ENCODE peak calls at places on chromosomes 11 and 22, in four cellular contexts. X is IMR-90, E is lower lobe of right lung, L is brain microvascular endothelial cell. C is an unnamed sample.

GRCh38 chr11:72378704-72379383 is 55.5 kb downstream of the CLPB start:
- DNase-seq in E (peak), X (peak), L (no peak), C (peak)

GRCh38 chr11:14041040-14041439 is 78.5 kb downstream of the SPON1 start:
- DNase-seq in E (no peak), X (peak), L (no peak), C (no peak)

GRCh38 chr11:109734602-109735001 is 312.6 kb downstream of the C11orf87 start:
- DNase-seq in E (no peak), X (peak), L (no peak), C (no peak)

GRCh38 chr22:49119551-49119952 is 708.1 kb downstream of the BRD1 start:
- DNase-seq in E (no peak), L (no peak), X (no peak), C (no peak)

GRCh38 chr22:19109198-19110063 is 12.8 kb downstream of the DGCR2 start:
- DNase-seq in L (no peak), X (peak), E (no peak), C (peak)

GRCh38 chr11:69456712-69457111 is 24.8 kb upstream of the LINC01488 start:
- DNase-seq in E (peak), L (no peak), X (no peak), C (no peak)

GRCh38 chr22:43446881-43447280 is 35.1 kb downstream of the MPPED1 start:
- DNase-seq in L (no peak), E (no peak), X (no peak), C (no peak)

GRCh38 chr11:134386945-134387344 is 25.1 kb downstream of the B3GAT1 start:
- DNase-seq in E (no peak), L (no peak), X (no peak), C (no peak)

GRCh38 chr22:42651134-42651533 is 1.9 kb upstream of the CYB5R3 start:
- DNase-seq in L (no peak), X (peak), E (no peak), C (peak)

GRCh38 chr11:36131719-36132349 is 157.4 kb downstream of the COMMD9 start:
- DNase-seq in X (peak), E (no peak), L (peak), C (peak)

GRCh38 chr11:118660646-118661424 is 18.6 kb downstream of the TREH start:
- DNase-seq in E (no peak), X (no peak), L (no peak), C (no peak)

GRCh38 chr11:121321614-121322243 is 29.2 kb downstream of the SC5D start:
- DNase-seq in L (no peak), X (peak), E (no peak), C (peak)

GRCh38 chr22:30665786-30666185 is 1.9 kb downstream of the DUSP18 start:
- DNase-seq in X (no peak), L (no peak), E (no peak), C (no peak)

GRCh38 chr11:76266269-76266668 is 60.0 kb upstream of the WNT11 start:
- DNase-seq in L (peak), E (no peak), X (peak), C (peak)

GRCh38 chr22:49008682-49009235 is 818.9 kb downstream of the BRD1 start:
- DNase-seq in X (no peak), E (no peak), L (no peak), C (no peak)

GRCh38 chr11:8019671-8020597 is 32.8 kb downstream of the EIF3F start:
- DNase-seq in L (no peak), E (no peak), X (peak), C (peak)

GRCh38 chr11:134074346-134074745 is 5.5 kb downstream of the JAM3 start:
- DNase-seq in X (no peak), L (peak), E (no peak), C (no peak)

GRCh38 chr11:62909107-62909894 is 11.9 kb downstream of the CHRM1 start:
- DNase-seq in E (peak), X (peak), L (peak), C (peak)

GRCh38 chr11:8098361-8098760 is 17.4 kb downstream of the TUB start:
- DNase-seq in E (no peak), L (peak), X (peak), C (no peak)

GRCh38 chr11:72229925-72230763 is 5.6 kb downstream of the INPPL1 start:
- DNase-seq in E (no peak), L (no peak), X (no peak), C (no peak)

GRCh38 chr11:105447936-105448702 is 161.8 kb upstream of the GRIA4 start:
- DNase-seq in E (no peak), L (no peak), X (no peak), C (no peak)

GRCh38 chr11:69414773-69415187 is 66.7 kb upstream of the LINC01488 start:
- DNase-seq in X (no peak), L (no peak), E (no peak), C (no peak)

GRCh38 chr11:69634590-69634989 is 6.4 kb upstream of the CCND1 start:
- DNase-seq in L (no peak), E (no peak), X (no peak), C (no peak)

GRCh38 chr11:85934599-85935169 is 79.5 kb downstream of the CCDC83 start:
- DNase-seq in X (no peak), E (no peak), L (no peak), C (no peak)

GRCh38 chr11:6737872-6738466 is 33.8 kb downstream of the OR2AG2 start:
- DNase-seq in L (peak), E (no peak), X (peak), C (peak)

GRCh38 chr11:28448186-28448585 is 340.0 kb downstream of the METTL15 start:
- DNase-seq in X (peak), E (no peak), L (peak), C (peak)

GRCh38 chr11:77467993-77468392 is 5.9 kb downstream of the PAK1 start:
- DNase-seq in E (no peak), X (no peak), L (no peak), C (no peak)

GRCh38 chr22:22959147-22959827 is 71.7 kb downstream of the IGLL5 start:
- DNase-seq in L (peak), E (no peak), X (peak), C (peak)

GRCh38 chr11:16001044-16001568 is 355.2 kb downstream of the SOX6 start:
- DNase-seq in E (no peak), X (no peak), L (no peak), C (no peak)

GRCh38 chr11:16002942-16003341 is 353.4 kb downstream of the SOX6 start:
- DNase-seq in X (no peak), L (no peak), E (no peak), C (no peak)

GRCh38 chr11:16001899-16002426 is 354.4 kb downstream of the SOX6 start:
- DNase-seq in E (peak), L (peak), X (peak), C (peak)

DNA sequence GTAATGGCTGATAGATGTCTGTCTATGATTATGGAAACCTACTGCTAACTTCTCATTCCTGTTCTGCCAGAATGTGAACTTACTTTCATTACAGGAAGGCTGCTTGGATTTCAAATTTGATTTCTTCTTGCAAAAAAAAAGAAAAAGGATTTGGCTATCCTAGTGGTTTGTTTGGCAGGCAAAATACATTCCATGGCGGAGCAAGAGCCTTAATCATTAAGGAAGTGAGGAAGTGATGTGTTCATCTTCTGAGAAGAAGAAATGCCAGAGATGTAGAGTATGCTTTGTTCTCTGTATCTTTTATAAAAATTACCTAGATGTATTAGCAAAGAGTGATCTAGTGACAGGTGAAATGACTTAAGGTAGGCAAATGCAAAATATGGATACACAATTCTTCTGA is 356.3 kb downstream of the SOX6 start:
- DNase-seq in E (no peak), X (peak), L (peak), C (peak)
- TF ChIP-seq CTCF in E (no peak), X (no peak), L (no peak), C (no peak)

GRCh38 chr11:114066046-114066648 is 6.6 kb downstream of the ZBTB16 start:
- DNase-seq in E (no peak), L (no peak), X (no peak), C (no peak)
- H3K4me3 ChIP-seq in E (peak), L (no peak), X (no peak), C (no peak)

DNA sequence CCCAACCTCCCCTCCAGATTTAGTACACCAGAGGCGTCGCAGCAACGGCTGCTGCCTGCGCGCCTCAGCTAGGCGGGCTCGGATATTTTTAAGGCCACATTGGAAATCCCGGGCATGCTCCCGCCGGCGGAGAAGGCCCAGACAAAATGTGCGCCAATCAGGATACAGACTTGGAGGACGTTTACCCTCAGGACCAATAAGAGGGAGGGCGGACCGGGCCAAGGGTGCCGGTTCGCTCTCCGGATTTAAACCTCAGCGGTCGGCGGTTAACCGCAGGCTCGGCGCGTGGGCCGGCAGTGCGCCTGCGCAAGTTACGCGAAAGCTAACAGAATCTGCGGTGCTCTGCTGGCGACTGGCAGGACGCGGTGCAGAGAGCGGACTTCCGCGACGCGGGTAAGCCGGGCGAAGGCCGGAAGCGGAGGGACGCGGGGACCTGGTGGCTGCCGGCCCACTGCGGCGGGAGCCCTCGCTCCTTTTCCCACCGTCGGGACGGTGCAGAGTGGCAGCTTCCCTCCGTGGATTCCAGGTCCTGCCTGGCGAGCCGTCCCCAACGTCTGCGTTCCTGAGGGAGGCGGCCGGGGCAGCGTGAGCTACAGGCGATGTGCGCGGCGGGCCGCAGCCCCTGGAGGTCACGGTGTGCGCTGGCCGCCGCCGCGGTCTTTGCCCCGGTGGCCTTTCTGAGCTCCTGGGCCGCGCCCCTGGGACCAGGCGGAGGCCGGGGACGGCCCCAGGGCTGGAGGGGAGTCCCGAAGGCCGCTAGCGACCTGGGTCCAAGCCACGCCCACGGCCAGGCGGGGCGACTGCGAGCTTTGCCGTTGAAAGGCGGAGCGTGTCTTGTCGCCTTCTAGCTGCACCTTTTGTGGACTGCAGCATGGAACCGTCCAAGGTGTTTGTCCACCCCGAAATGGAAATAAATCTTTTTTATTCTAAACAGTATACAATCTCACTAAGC is at the start of gene HYLS1:
- DNase-seq in E (peak), X (peak), L (peak), C (peak)
- TF ChIP-seq CTCF in E (no peak), X (peak), L (peak), C (peak)

DNA sequence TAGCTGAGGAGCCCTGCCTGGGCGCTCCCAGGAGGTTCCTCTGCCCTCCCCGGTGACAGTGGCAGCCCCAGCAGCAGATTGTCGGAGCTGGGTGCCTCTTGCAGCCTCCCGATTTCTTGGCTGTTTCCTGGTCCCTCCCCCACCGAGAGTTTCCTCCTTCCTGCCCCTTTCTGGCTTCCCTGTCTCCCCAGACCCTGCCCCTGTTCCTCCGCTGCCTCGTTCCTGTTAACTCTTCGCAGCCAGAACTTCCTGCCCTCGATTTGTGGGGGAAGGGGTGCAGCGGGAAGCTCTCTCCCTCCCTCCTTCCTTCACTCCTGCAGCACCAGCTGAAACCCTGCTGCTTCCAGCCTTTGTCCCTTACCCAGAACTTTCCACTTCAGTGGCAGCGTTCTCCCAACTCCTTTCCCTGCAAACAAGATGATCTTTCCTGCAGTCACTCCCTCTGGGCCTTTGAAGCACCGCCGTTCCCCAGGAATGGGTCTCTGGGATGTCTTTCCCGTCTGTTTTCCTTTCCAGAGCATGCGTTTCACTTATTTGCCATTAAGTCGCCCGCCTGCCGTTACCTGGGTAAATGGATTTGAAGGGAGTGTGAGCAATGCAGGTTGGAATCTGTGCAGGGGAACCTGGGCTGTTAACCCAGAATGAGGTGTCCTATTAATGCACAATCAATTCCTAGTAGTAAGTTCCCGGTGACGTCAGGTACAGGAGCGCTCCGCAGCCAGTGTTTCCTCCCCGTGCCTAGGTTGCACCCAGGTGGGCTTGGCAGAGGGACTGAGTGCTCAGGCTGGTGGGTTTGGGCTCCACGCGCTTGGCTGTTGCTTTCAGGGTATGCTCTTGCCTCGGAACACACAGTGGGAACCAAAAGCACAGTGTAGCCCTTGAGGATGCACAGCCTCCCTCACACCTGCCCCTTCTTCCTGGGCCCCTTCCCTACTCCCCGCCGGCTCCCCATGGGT is 4.3 kb downstream of the GRK2 start:
- DNase-seq in E (peak), X (no peak), L (no peak), C (no peak)
- H3K4me3 ChIP-seq in E (peak), X (no peak), L (peak), C (no peak)

GRCh38 chr11:58047818-58048217 is 17.1 kb downstream of the OR6Q1 start:
- DNase-seq in L (no peak), E (no peak), X (no peak), C (no peak)
- TF ChIP-seq CTCF in L (no peak), E (no peak), X (no peak), C (no peak)

C was measured in astrocyte of the spinal cord.